ENCODE peak calls at places on chromosome 13, in five cellular contexts. J is H1, Y is GM12878, V is NT2/D1, S is HepG2. W is an unnamed sample.

GRCh38 chr13:100883453-100883852 is 208.9 kb upstream of the TMTC4 start:
- DNase-seq in J (no peak), Y (no peak), S (peak), V (no peak), W (no peak)

GRCh38 chr13:97226788-97227627 is 4.9 kb downstream of the MBNL2 start:
- DNase-seq in Y (no peak), V (peak), J (no peak), S (no peak), W (peak)

GRCh38 chr13:51221674-51222509 is at the start of gene FAM124A:
- DNase-seq in J (peak), Y (no peak), S (no peak), V (no peak), W (peak)

GRCh38 chr13:91539458-91540156 is 141.2 kb downstream of the GPC5 start:
- DNase-seq in J (no peak), V (no peak), Y (no peak), S (no peak), W (no peak)

GRCh38 chr13:110640591-110641029 is 25.3 kb downstream of the NAXD start:
- DNase-seq in J (no peak), Y (no peak), V (no peak), S (no peak), W (no peak)

GRCh38 chr13:109419896-109420295 is 366.5 kb downstream of the IRS2 start:
- DNase-seq in V (no peak), Y (no peak), J (no peak), S (no peak), W (no peak)

GRCh38 chr13:91349992-91350911 is 2.8 kb downstream of the MIR17HG start:
- DNase-seq in J (no peak), Y (no peak), V (no peak), S (no peak), W (no peak)

GRCh38 chr13:50809133-50810090 is 34.1 kb downstream of the DLEU7 start:
- DNase-seq in J (no peak), S (no peak), V (no peak), Y (no peak), W (no peak)

GRCh38 chr13:49213539-49213938 is 6.6 kb upstream of the MLNR start:
- DNase-seq in Y (no peak), J (no peak), V (no peak), S (no peak), W (no peak)

GRCh38 chr13:31521466-31521865 is 217.9 kb upstream of the RXFP2 start:
- DNase-seq in Y (no peak), J (no peak), S (no peak), V (no peak), W (no peak)

GRCh38 chr13:110713981-110714797 is 689 bp downstream of the ING1 start:
- DNase-seq in V (peak), Y (no peak), J (peak), S (peak), W (no peak)

GRCh38 chr13:30431269-30431950 is 9.1 kb downstream of the UBE2L5 start:
- DNase-seq in J (no peak), S (no peak), Y (no peak), V (no peak), W (no peak)

GRCh38 chr13:109152311-109152820 is 523.0 kb downstream of the MYO16 start:
- DNase-seq in V (no peak), Y (no peak), J (no peak), S (no peak), W (no peak)

GRCh38 chr13:74288361-74288911 is 154.2 kb upstream of the KLF12 start:
- DNase-seq in J (peak), S (no peak), V (no peak), Y (no peak), W (peak)

GRCh38 chr13:57270493-57270892 is 103.5 kb downstream of the PRR20E start:
- DNase-seq in Y (no peak), S (no peak), V (no peak), J (no peak), W (no peak)

GRCh38 chr13:26881154-26881553 is 120.6 kb upstream of the GPR12 start:
- DNase-seq in V (no peak), J (no peak), Y (no peak), S (no peak), W (no peak)

GRCh38 chr13:33106656-33107402 is 90.6 kb downstream of the KL start:
- DNase-seq in J (no peak), V (no peak), Y (no peak), S (no peak), W (no peak)

GRCh38 chr13:67283602-67284001 is 53.5 kb upstream of the PCDH9 start:
- DNase-seq in V (no peak), J (no peak), S (peak), Y (no peak), W (no peak)

GRCh38 chr13:32650705-32651311 is 64.6 kb downstream of the PDS5B start:
- DNase-seq in J (no peak), Y (peak), S (peak), V (peak), W (peak)

GRCh38 chr13:22092791-22093545 is 422.1 kb downstream of the FGF9 start:
- DNase-seq in Y (no peak), J (no peak), V (no peak), S (no peak), W (no peak)

GRCh38 chr13:98878421-98879126 is 99.3 kb downstream of the DOCK9 start:
- DNase-seq in Y (no peak), S (no peak), J (no peak), V (no peak), W (no peak)

GRCh38 chr13:113584205-113584869 is at the start of gene TFDP1:
- DNase-seq in Y (peak), J (peak), S (peak), V (peak), W (peak)

GRCh38 chr13:75479102-75479501 is 2.9 kb downstream of the TBC1D4 start:
- DNase-seq in J (no peak), S (no peak), Y (no peak), V (no peak), W (no peak)

GRCh38 chr13:109058071-109058470 is 428.7 kb downstream of the MYO16 start:
- DNase-seq in J (no peak), V (peak), Y (no peak), S (no peak), W (no peak)

GRCh38 chr13:77267362-77267761 is 59.5 kb downstream of the MYCBP2 start:
- DNase-seq in S (no peak), J (no peak), V (no peak), Y (no peak), W (no peak)

GRCh38 chr13:67554746-67555452 is 324.8 kb upstream of the PCDH9 start:
- DNase-seq in V (no peak), S (no peak), Y (no peak), J (no peak), W (no peak)

GRCh38 chr13:57286511-57287098 is 119.6 kb downstream of the PRR20E start:
- DNase-seq in Y (no peak), J (no peak), S (no peak), V (no peak), W (no peak)

GRCh38 chr13:80473695-80474094 is 132.8 kb upstream of the SPRY2 start:
- DNase-seq in S (peak), J (no peak), V (no peak), Y (no peak), W (no peak)

GRCh38 chr13:80131204-80131603 is 209.7 kb downstream of the SPRY2 start:
- DNase-seq in S (no peak), J (no peak), V (no peak), Y (no peak), W (peak)

GRCh38 chr13:97567510-97568243 is 133.7 kb downstream of the RAP2A start:
- DNase-seq in J (no peak), V (no peak), Y (peak), S (peak), W (no peak)

GRCh38 chr13:86792153-86792651 is 879.0 kb upstream of the SLITRK5 start:
- DNase-seq in Y (no peak), V (no peak), S (no peak), J (no peak), W (no peak)

GRCh38 chr13:63337921-63338320 is 1922.3 kb upstream of the PCDH20 start:
- DNase-seq in Y (no peak), J (no peak), S (no peak), V (no peak), W (no peak)

GRCh38 chr13:114222461-114222968 is 12.2 kb upstream of the CDC16 start:
- DNase-seq in J (no peak), Y (no peak), V (no peak), S (peak), W (no peak)

GRCh38 chr13:111415216-111415615 is 94.8 kb downstream of the TEX29 start:
- DNase-seq in S (no peak), Y (no peak), V (no peak), J (no peak), W (no peak)

GRCh38 chr13:20129076-20129475 is 31.8 kb downstream of the GJA3 start:
- DNase-seq in V (no peak), S (no peak), Y (no peak), J (no peak), W (no peak)

GRCh38 chr13:112893570-112894422 is 75.2 kb upstream of the MCF2L start:
- DNase-seq in V (no peak), J (peak), S (peak), Y (no peak), W (peak)

GRCh38 chr13:22883262-22883840 is 297.4 kb upstream of the SGCG start:
- DNase-seq in S (no peak), Y (peak), V (no peak), J (no peak), W (no peak)

GRCh38 chr13:99926014-99926731 is 45.4 kb downstream of the ZIC5 start:
- DNase-seq in J (no peak), V (no peak), Y (no peak), S (no peak), W (peak)

GRCh38 chr13:35865341-35866240 is 265.6 kb downstream of the DCLK1 start:
- DNase-seq in Y (no peak), J (no peak), S (no peak), V (no peak), W (no peak)
- TF ChIP-seq SUZ12 in Y (no peak), J (no peak), S (no peak), V (no peak), W (no peak)

GRCh38 chr13:95074820-95075219 is 226.4 kb downstream of the ABCC4 start:
- DNase-seq in Y (no peak), V (no peak), S (no peak), J (no peak), W (no peak)

GRCh38 chr13:95075506-95075905 is 225.7 kb downstream of the ABCC4 start:
- DNase-seq in S (no peak), V (no peak), J (no peak), Y (no peak), W (no peak)

GRCh38 chr13:95073826-95074345 is 227.4 kb downstream of the ABCC4 start:
- DNase-seq in Y (no peak), S (no peak), J (no peak), V (no peak), W (no peak)
- TF ChIP-seq SUZ12 in Y (no peak), S (no peak), J (no peak), V (no peak), W (no peak)

DNA sequence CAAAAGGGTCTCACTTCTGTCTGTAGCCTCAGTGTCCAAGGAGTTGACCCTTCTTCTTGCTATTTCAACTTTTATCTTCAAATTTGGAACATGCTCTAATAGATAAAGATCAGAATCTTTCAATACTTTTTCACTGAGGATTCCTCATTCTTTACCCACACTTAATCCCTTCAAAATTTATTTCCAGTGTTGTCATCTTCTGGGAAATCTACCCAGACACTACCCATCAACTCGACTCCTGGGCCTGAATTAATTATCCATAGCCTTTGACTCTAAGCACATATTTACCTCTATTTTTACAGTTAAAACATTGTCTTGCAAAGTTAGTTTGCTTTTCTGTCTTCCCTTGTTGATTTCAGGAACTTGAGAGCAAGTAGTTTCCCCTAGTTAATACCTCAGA is 1022.5 kb downstream of the PCDH9 start:
- DNase-seq in Y (no peak), V (no peak), S (no peak), J (no peak), W (no peak)
- TF ChIP-seq SUZ12 in Y (no peak), V (no peak), S (no peak), J (no peak), W (no peak)

GRCh38 chr13:24038846-24039330 is 121.6 kb upstream of the SPATA13 start:
- DNase-seq in J (no peak), S (peak), V (no peak), Y (no peak), W (no peak)

GRCh38 chr13:24041822-24042221 is 118.7 kb upstream of the SPATA13 start:
- DNase-seq in S (no peak), V (no peak), Y (no peak), J (no peak), W (no peak)

GRCh38 chr13:24040835-24041234 is 119.7 kb upstream of the SPATA13 start:
- DNase-seq in S (no peak), Y (no peak), V (no peak), J (no peak), W (no peak)

GRCh38 chr13:24038405-24038804 is 122.1 kb upstream of the SPATA13 start:
- DNase-seq in S (no peak), J (no peak), Y (no peak), V (no peak), W (no peak)

GRCh38 chr13:24039621-24040475 is 120.7 kb upstream of the SPATA13 start:
- DNase-seq in S (no peak), J (no peak), Y (peak), V (no peak), W (no peak)
- TF ChIP-seq SUZ12 in S (no peak), J (no peak), Y (no peak), V (no peak), W (no peak)

GRCh38 chr13:45516757-45517156 is 52.0 kb downstream of the COG3 start:
- DNase-seq in J (no peak), Y (no peak), S (no peak), V (no peak), W (no peak)

GRCh38 chr13:45512148-45512498 is 47.4 kb downstream of the COG3 start:
- DNase-seq in Y (no peak), V (no peak), S (no peak), J (no peak), W (no peak)

GRCh38 chr13:45510671-45511070 is 45.9 kb downstream of the COG3 start:
- DNase-seq in J (no peak), S (no peak), V (no peak), Y (no peak), W (no peak)

GRCh38 chr13:45506811-45507210 is 42.1 kb downstream of the COG3 start:
- DNase-seq in Y (no peak), J (no peak), S (no peak), V (no peak), W (no peak)

DNA sequence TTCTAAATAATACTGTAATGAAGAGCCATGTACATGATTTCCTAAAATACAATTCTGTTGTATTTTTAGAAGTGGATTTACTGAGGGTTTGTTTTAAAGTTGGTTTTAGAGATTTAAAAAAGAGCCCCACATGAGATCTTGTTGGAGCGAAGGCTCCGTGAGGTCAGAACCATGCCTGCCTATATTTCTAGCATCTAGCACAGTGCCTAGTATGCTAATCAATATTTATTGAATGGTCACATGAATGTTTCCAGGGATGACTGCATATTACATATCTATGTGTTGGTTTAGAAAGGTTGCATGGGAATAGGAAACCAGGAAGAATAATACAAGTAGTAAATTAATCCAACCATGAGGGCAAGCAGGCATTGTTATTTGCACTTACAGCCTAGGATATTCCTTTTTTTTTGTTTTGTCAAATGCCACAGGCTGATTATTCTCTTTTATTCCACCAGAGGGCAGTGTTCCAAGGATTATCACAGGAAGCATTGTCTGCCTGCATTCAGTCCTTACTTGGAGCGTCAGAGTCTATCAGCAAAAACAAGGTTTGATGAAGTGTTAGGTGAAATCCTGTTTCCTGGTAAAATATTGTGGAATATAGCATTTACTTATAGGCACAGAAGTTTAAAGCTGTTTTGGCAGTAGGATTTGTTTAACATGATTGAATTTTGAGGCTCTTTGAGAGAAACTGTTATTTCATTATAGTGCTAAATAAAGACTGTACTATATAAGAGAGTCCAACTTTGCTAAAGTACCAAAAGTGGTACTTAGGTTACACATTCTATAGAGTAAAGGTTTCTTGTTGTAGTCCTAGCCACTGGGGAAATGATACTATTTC is 46.8 kb downstream of the COG3 start:
- DNase-seq in J (no peak), S (peak), V (peak), Y (peak), W (peak)
- TF ChIP-seq SUZ12 in J (no peak), S (no peak), V (no peak), Y (no peak), W (no peak)

GRCh38 chr13:44465318-44465717 is 91.7 kb downstream of the SERP2 start:
- DNase-seq in V (no peak), Y (no peak), J (no peak), S (no peak), W (no peak)
- TF ChIP-seq SUZ12 in V (no peak), Y (no peak), J (no peak), S (no peak), W (no peak)